ENCODE peak calls at places on chromosome 20, in nine cellular contexts. One of them, this sample, is unnamed.

GRCh38 chr20:63830821-63831593 is at the start of gene ZBTB46:
- DNase-seq in aorta: peak
- DNase-seq in stimulated activated CD4-positive, alpha-beta T cell treated with anti-CD3 and anti-CD28 coated beads, Interleukin-15, amount 100 ng/mL, for 24 hours: peak
- DNase-seq in NCI-H1417: peak
- DNase-seq in WTC11: peak
- DNase-seq in non-pigmented ciliary epithelial cell: no peak
- DNase-seq in GM03348: peak
- DNase-seq in effector CD4-positive, alpha-beta T cell: no peak
- DNase-seq in HAP-1: peak
- DNase-seq in this sample: no peak

GRCh38 chr20:53122853-53123252 is 150.7 kb downstream of the TSHZ2 start:
- DNase-seq in NCI-H1417: no peak
- DNase-seq in WTC11: no peak
- DNase-seq in non-pigmented ciliary epithelial cell: no peak
- DNase-seq in HAP-1: no peak
- DNase-seq in stimulated activated CD4-positive, alpha-beta T cell treated with anti-CD3 and anti-CD28 coated beads, Interleukin-15, amount 100 ng/mL, for 24 hours: no peak
- DNase-seq in GM03348: no peak
- DNase-seq in aorta: no peak
- DNase-seq in effector CD4-positive, alpha-beta T cell: no peak
- DNase-seq in this sample: no peak

GRCh38 chr20:31602779-31603441 is 2.2 kb upstream of the ID1 start:
- DNase-seq in NCI-H1417: peak
- DNase-seq in HAP-1: no peak
- DNase-seq in aorta: no peak
- DNase-seq in stimulated activated CD4-positive, alpha-beta T cell treated with anti-CD3 and anti-CD28 coated beads, Interleukin-15, amount 100 ng/mL, for 24 hours: peak
- DNase-seq in effector CD4-positive, alpha-beta T cell: no peak
- DNase-seq in GM03348: peak
- DNase-seq in non-pigmented ciliary epithelial cell: peak
- DNase-seq in WTC11: no peak
- DNase-seq in this sample: no peak

GRCh38 chr20:21008951-21009350 is 97.2 kb downstream of the LINC00237 start:
- DNase-seq in stimulated activated CD4-positive, alpha-beta T cell treated with anti-CD3 and anti-CD28 coated beads, Interleukin-15, amount 100 ng/mL, for 24 hours: no peak
- DNase-seq in aorta: no peak
- DNase-seq in HAP-1: no peak
- DNase-seq in GM03348: no peak
- DNase-seq in NCI-H1417: no peak
- DNase-seq in effector CD4-positive, alpha-beta T cell: no peak
- DNase-seq in WTC11: no peak
- DNase-seq in non-pigmented ciliary epithelial cell: no peak
- DNase-seq in this sample: no peak

GRCh38 chr20:41983159-41983558 is 365.0 kb upstream of the CHD6 start:
- DNase-seq in non-pigmented ciliary epithelial cell: no peak
- DNase-seq in stimulated activated CD4-positive, alpha-beta T cell treated with anti-CD3 and anti-CD28 coated beads, Interleukin-15, amount 100 ng/mL, for 24 hours: no peak
- DNase-seq in aorta: no peak
- DNase-seq in NCI-H1417: no peak
- DNase-seq in WTC11: no peak
- DNase-seq in effector CD4-positive, alpha-beta T cell: no peak
- DNase-seq in HAP-1: no peak
- DNase-seq in GM03348: no peak
- DNase-seq in this sample: no peak

GRCh38 chr20:24522452-24523330 is 53.3 kb downstream of the SYNDIG1 start:
- DNase-seq in non-pigmented ciliary epithelial cell: no peak
- DNase-seq in stimulated activated CD4-positive, alpha-beta T cell treated with anti-CD3 and anti-CD28 coated beads, Interleukin-15, amount 100 ng/mL, for 24 hours: no peak
- DNase-seq in aorta: no peak
- DNase-seq in effector CD4-positive, alpha-beta T cell: no peak
- DNase-seq in NCI-H1417: no peak
- DNase-seq in GM03348: no peak
- DNase-seq in WTC11: no peak
- DNase-seq in HAP-1: no peak
- DNase-seq in this sample: no peak

GRCh38 chr20:58545565-58546195 is 30.5 kb upstream of the APCDD1L start:
- DNase-seq in NCI-H1417: no peak
- DNase-seq in GM03348: no peak
- DNase-seq in non-pigmented ciliary epithelial cell: no peak
- DNase-seq in WTC11: no peak
- DNase-seq in effector CD4-positive, alpha-beta T cell: no peak
- DNase-seq in stimulated activated CD4-positive, alpha-beta T cell treated with anti-CD3 and anti-CD28 coated beads, Interleukin-15, amount 100 ng/mL, for 24 hours: no peak
- DNase-seq in HAP-1: no peak
- DNase-seq in aorta: no peak
- DNase-seq in this sample: no peak

GRCh38 chr20:34974246-34974645 is 18.6 kb downstream of the MYH7B start:
- DNase-seq in non-pigmented ciliary epithelial cell: no peak
- DNase-seq in stimulated activated CD4-positive, alpha-beta T cell treated with anti-CD3 and anti-CD28 coated beads, Interleukin-15, amount 100 ng/mL, for 24 hours: no peak
- DNase-seq in effector CD4-positive, alpha-beta T cell: no peak
- DNase-seq in NCI-H1417: no peak
- DNase-seq in GM03348: no peak
- DNase-seq in aorta: no peak
- DNase-seq in WTC11: no peak
- DNase-seq in HAP-1: no peak
- DNase-seq in this sample: no peak

GRCh38 chr20:58306421-58307261 is 2.9 kb upstream of the RAB22A start:
- DNase-seq in aorta: no peak
- DNase-seq in GM03348: no peak
- DNase-seq in WTC11: no peak
- DNase-seq in non-pigmented ciliary epithelial cell: peak
- DNase-seq in NCI-H1417: no peak
- DNase-seq in HAP-1: no peak
- DNase-seq in stimulated activated CD4-positive, alpha-beta T cell treated with anti-CD3 and anti-CD28 coated beads, Interleukin-15, amount 100 ng/mL, for 24 hours: peak
- DNase-seq in effector CD4-positive, alpha-beta T cell: peak
- DNase-seq in this sample: peak

GRCh38 chr20:56896447-56896846 is 267.3 kb downstream of the TFAP2C start:
- DNase-seq in WTC11: no peak
- DNase-seq in non-pigmented ciliary epithelial cell: no peak
- DNase-seq in stimulated activated CD4-positive, alpha-beta T cell treated with anti-CD3 and anti-CD28 coated beads, Interleukin-15, amount 100 ng/mL, for 24 hours: no peak
- DNase-seq in NCI-H1417: no peak
- DNase-seq in HAP-1: no peak
- DNase-seq in effector CD4-positive, alpha-beta T cell: no peak
- DNase-seq in GM03348: no peak
- DNase-seq in aorta: no peak
- DNase-seq in this sample: no peak

GRCh38 chr20:58719971-58720371 is 27.4 kb downstream of the NPEPL1 start:
- DNase-seq in WTC11: no peak
- DNase-seq in NCI-H1417: peak
- DNase-seq in HAP-1: no peak
- DNase-seq in GM03348: peak
- DNase-seq in non-pigmented ciliary epithelial cell: no peak
- DNase-seq in aorta: peak
- DNase-seq in effector CD4-positive, alpha-beta T cell: no peak
- DNase-seq in stimulated activated CD4-positive, alpha-beta T cell treated with anti-CD3 and anti-CD28 coated beads, Interleukin-15, amount 100 ng/mL, for 24 hours: no peak
- DNase-seq in this sample: no peak

GRCh38 chr20:60899320-60899719 is 352.7 kb upstream of the CDH4 start:
- DNase-seq in stimulated activated CD4-positive, alpha-beta T cell treated with anti-CD3 and anti-CD28 coated beads, Interleukin-15, amount 100 ng/mL, for 24 hours: no peak
- DNase-seq in NCI-H1417: no peak
- DNase-seq in effector CD4-positive, alpha-beta T cell: no peak
- DNase-seq in WTC11: no peak
- DNase-seq in HAP-1: no peak
- DNase-seq in GM03348: no peak
- DNase-seq in non-pigmented ciliary epithelial cell: no peak
- DNase-seq in aorta: no peak
- DNase-seq in this sample: no peak

GRCh38 chr20:47111576-47111975 is 216.9 kb downstream of the EYA2 start:
- DNase-seq in GM03348: no peak
- DNase-seq in non-pigmented ciliary epithelial cell: no peak
- DNase-seq in aorta: no peak
- DNase-seq in WTC11: no peak
- DNase-seq in NCI-H1417: no peak
- DNase-seq in stimulated activated CD4-positive, alpha-beta T cell treated with anti-CD3 and anti-CD28 coated beads, Interleukin-15, amount 100 ng/mL, for 24 hours: no peak
- DNase-seq in effector CD4-positive, alpha-beta T cell: no peak
- DNase-seq in HAP-1: no peak
- DNase-seq in this sample: no peak

GRCh38 chr20:53652090-53652858 is 58.6 kb upstream of the ZNF217 start:
- DNase-seq in aorta: no peak
- DNase-seq in non-pigmented ciliary epithelial cell: no peak
- DNase-seq in stimulated activated CD4-positive, alpha-beta T cell treated with anti-CD3 and anti-CD28 coated beads, Interleukin-15, amount 100 ng/mL, for 24 hours: no peak
- DNase-seq in WTC11: no peak
- DNase-seq in NCI-H1417: peak
- DNase-seq in HAP-1: peak
- DNase-seq in effector CD4-positive, alpha-beta T cell: no peak
- DNase-seq in GM03348: no peak
- DNase-seq in this sample: no peak

GRCh38 chr20:6769953-6770831 is 2.7 kb downstream of the BMP2 start:
- DNase-seq in HAP-1: no peak
- DNase-seq in WTC11: peak
- DNase-seq in GM03348: peak
- DNase-seq in effector CD4-positive, alpha-beta T cell: no peak
- DNase-seq in NCI-H1417: no peak
- DNase-seq in non-pigmented ciliary epithelial cell: no peak
- DNase-seq in stimulated activated CD4-positive, alpha-beta T cell treated with anti-CD3 and anti-CD28 coated beads, Interleukin-15, amount 100 ng/mL, for 24 hours: peak
- DNase-seq in aorta: peak
- DNase-seq in this sample: no peak

GRCh38 chr20:17992847-17993508 is 24.2 kb downstream of the MGME1 start:
- DNase-seq in NCI-H1417: peak
- DNase-seq in HAP-1: no peak
- DNase-seq in stimulated activated CD4-positive, alpha-beta T cell treated with anti-CD3 and anti-CD28 coated beads, Interleukin-15, amount 100 ng/mL, for 24 hours: no peak
- DNase-seq in aorta: no peak
- DNase-seq in non-pigmented ciliary epithelial cell: no peak
- DNase-seq in GM03348: no peak
- DNase-seq in WTC11: no peak
- DNase-seq in effector CD4-positive, alpha-beta T cell: no peak
- DNase-seq in this sample: no peak

GRCh38 chr20:6884114-6884513 is 116.6 kb downstream of the BMP2 start:
- DNase-seq in GM03348: no peak
- DNase-seq in stimulated activated CD4-positive, alpha-beta T cell treated with anti-CD3 and anti-CD28 coated beads, Interleukin-15, amount 100 ng/mL, for 24 hours: no peak
- DNase-seq in HAP-1: no peak
- DNase-seq in NCI-H1417: no peak
- DNase-seq in aorta: no peak
- DNase-seq in non-pigmented ciliary epithelial cell: no peak
- DNase-seq in effector CD4-positive, alpha-beta T cell: no peak
- DNase-seq in WTC11: no peak
- DNase-seq in this sample: no peak

GRCh38 chr20:45892049-45892816 is 1.1 kb downstream of the CTSA start:
- DNase-seq in aorta: peak
- DNase-seq in stimulated activated CD4-positive, alpha-beta T cell treated with anti-CD3 and anti-CD28 coated beads, Interleukin-15, amount 100 ng/mL, for 24 hours: no peak
- DNase-seq in WTC11: no peak
- DNase-seq in HAP-1: no peak
- DNase-seq in GM03348: peak
- DNase-seq in effector CD4-positive, alpha-beta T cell: no peak
- DNase-seq in non-pigmented ciliary epithelial cell: no peak
- DNase-seq in NCI-H1417: no peak
- DNase-seq in this sample: no peak

GRCh38 chr20:4091332-4092135 is 76.2 kb upstream of the RNF24 start:
- DNase-seq in GM03348: peak
- DNase-seq in non-pigmented ciliary epithelial cell: no peak
- DNase-seq in NCI-H1417: no peak
- DNase-seq in aorta: peak
- DNase-seq in stimulated activated CD4-positive, alpha-beta T cell treated with anti-CD3 and anti-CD28 coated beads, Interleukin-15, amount 100 ng/mL, for 24 hours: peak
- DNase-seq in WTC11: peak
- DNase-seq in HAP-1: peak
- DNase-seq in effector CD4-positive, alpha-beta T cell: no peak
- DNase-seq in this sample: no peak

GRCh38 chr20:25301357-25301920 is 53.6 kb downstream of the PYGB start:
- DNase-seq in WTC11: no peak
- DNase-seq in effector CD4-positive, alpha-beta T cell: no peak
- DNase-seq in NCI-H1417: no peak
- DNase-seq in HAP-1: no peak
- DNase-seq in stimulated activated CD4-positive, alpha-beta T cell treated with anti-CD3 and anti-CD28 coated beads, Interleukin-15, amount 100 ng/mL, for 24 hours: no peak
- DNase-seq in non-pigmented ciliary epithelial cell: no peak
- DNase-seq in GM03348: no peak
- DNase-seq in aorta: no peak
- DNase-seq in this sample: no peak

GRCh38 chr20:51629399-51630058 is 87.0 kb upstream of the NFATC2 start:
- DNase-seq in WTC11: no peak
- DNase-seq in NCI-H1417: no peak
- DNase-seq in aorta: no peak
- DNase-seq in effector CD4-positive, alpha-beta T cell: no peak
- DNase-seq in non-pigmented ciliary epithelial cell: no peak
- DNase-seq in HAP-1: no peak
- DNase-seq in GM03348: no peak
- DNase-seq in stimulated activated CD4-positive, alpha-beta T cell treated with anti-CD3 and anti-CD28 coated beads, Interleukin-15, amount 100 ng/mL, for 24 hours: no peak
- DNase-seq in this sample: no peak

GRCh38 chr20:35854697-35855434 is 83.1 kb downstream of the PHF20 start:
- DNase-seq in aorta: no peak
- DNase-seq in effector CD4-positive, alpha-beta T cell: no peak
- DNase-seq in WTC11: no peak
- DNase-seq in stimulated activated CD4-positive, alpha-beta T cell treated with anti-CD3 and anti-CD28 coated beads, Interleukin-15, amount 100 ng/mL, for 24 hours: no peak
- DNase-seq in HAP-1: no peak
- DNase-seq in GM03348: peak
- DNase-seq in NCI-H1417: no peak
- DNase-seq in non-pigmented ciliary epithelial cell: no peak
- DNase-seq in this sample: peak

GRCh38 chr20:39903806-39904205 is 785.2 kb downstream of the MAFB start:
- DNase-seq in stimulated activated CD4-positive, alpha-beta T cell treated with anti-CD3 and anti-CD28 coated beads, Interleukin-15, amount 100 ng/mL, for 24 hours: no peak
- DNase-seq in HAP-1: no peak
- DNase-seq in WTC11: no peak
- DNase-seq in GM03348: no peak
- DNase-seq in non-pigmented ciliary epithelial cell: no peak
- DNase-seq in NCI-H1417: no peak
- DNase-seq in effector CD4-positive, alpha-beta T cell: no peak
- DNase-seq in aorta: no peak
- DNase-seq in this sample: no peak

GRCh38 chr20:44533928-44534327 is 12.1 kb upstream of the SERINC3 start:
- DNase-seq in GM03348: no peak
- DNase-seq in stimulated activated CD4-positive, alpha-beta T cell treated with anti-CD3 and anti-CD28 coated beads, Interleukin-15, amount 100 ng/mL, for 24 hours: no peak
- DNase-seq in aorta: no peak
- DNase-seq in NCI-H1417: no peak
- DNase-seq in HAP-1: no peak
- DNase-seq in non-pigmented ciliary epithelial cell: no peak
- DNase-seq in effector CD4-positive, alpha-beta T cell: no peak
- DNase-seq in WTC11: no peak
- DNase-seq in this sample: no peak

GRCh38 chr20:21505810-21506530 is 7.9 kb downstream of the NKX2-2 start:
- DNase-seq in effector CD4-positive, alpha-beta T cell: peak
- DNase-seq in stimulated activated CD4-positive, alpha-beta T cell treated with anti-CD3 and anti-CD28 coated beads, Interleukin-15, amount 100 ng/mL, for 24 hours: peak
- DNase-seq in non-pigmented ciliary epithelial cell: no peak
- DNase-seq in aorta: peak
- DNase-seq in GM03348: peak
- DNase-seq in HAP-1: no peak
- DNase-seq in NCI-H1417: peak
- DNase-seq in WTC11: peak
- DNase-seq in this sample: no peak